ENCODE peak calls at places on chromosomes 1 and 21, in five cellular contexts. One of them, this sample, is unnamed.
A peak's percentile ranks its signal among the peaks of the same experiment; 100 is the strongest.

GRCh38 chr1:43549921-43550597 is 19.4 kb downstream of the PTPRF start:
- DNase-seq in K562: peak; percentile 90
- DNase-seq in HepG2: no peak
- DNase-seq in H1: peak; percentile 89
- DNase-seq in SK-N-SH: no peak
- DNase-seq in this sample: no peak

GRCh38 chr1:154182342-154183044 is 9.4 kb downstream of the TPM3 start:
- DNase-seq in K562: peak; percentile 74
- DNase-seq in H1: peak; percentile 27
- DNase-seq in HepG2: peak; percentile 39
- DNase-seq in SK-N-SH: peak; percentile 59
- DNase-seq in this sample: peak; percentile 98

GRCh38 chr21:43341349-43342163 is 85.4 kb downstream of the SIK1 start:
- DNase-seq in HepG2: no peak
- DNase-seq in SK-N-SH: no peak
- DNase-seq in K562: no peak
- DNase-seq in H1: no peak
- DNase-seq in this sample: no peak

GRCh38 chr1:165344198-165344597 is 12.3 kb downstream of the LMX1A start:
- DNase-seq in HepG2: no peak
- DNase-seq in SK-N-SH: no peak
- DNase-seq in H1: no peak
- DNase-seq in K562: no peak
- DNase-seq in this sample: no peak

GRCh38 chr1:89671775-89672488 is 39.0 kb downstream of the LRRC8C start:
- DNase-seq in SK-N-SH: no peak
- DNase-seq in H1: no peak
- DNase-seq in K562: no peak
- DNase-seq in HepG2: no peak
- DNase-seq in this sample: no peak

GRCh38 chr1:62234709-62235108 is 40.1 kb downstream of the L1TD1 start:
- DNase-seq in SK-N-SH: no peak
- DNase-seq in HepG2: no peak
- DNase-seq in K562: no peak
- DNase-seq in H1: no peak
- DNase-seq in this sample: no peak

GRCh38 chr1:232816324-232816723 is 11.1 kb downstream of the MAP10 start:
- DNase-seq in K562: no peak
- DNase-seq in SK-N-SH: no peak
- DNase-seq in HepG2: no peak
- DNase-seq in H1: no peak
- DNase-seq in this sample: no peak

GRCh38 chr21:31526040-31526439 is 133.5 kb upstream of the SOD1 start:
- DNase-seq in H1: no peak
- DNase-seq in SK-N-SH: no peak
- DNase-seq in K562: no peak
- DNase-seq in HepG2: no peak
- DNase-seq in this sample: no peak

GRCh38 chr1:161983725-161984124 is 39.9 kb downstream of the OLFML2B start:
- DNase-seq in H1: no peak
- DNase-seq in SK-N-SH: no peak
- DNase-seq in HepG2: no peak
- DNase-seq in K562: no peak
- DNase-seq in this sample: no peak

GRCh38 chr1:194829492-194829891 is 1643.1 kb upstream of the B3GALT2 start:
- DNase-seq in SK-N-SH: no peak
- DNase-seq in H1: no peak
- DNase-seq in K562: no peak
- DNase-seq in HepG2: no peak
- DNase-seq in this sample: no peak

GRCh38 chr1:9346566-9346965 is 53.9 kb downstream of the SPSB1 start:
- DNase-seq in K562: no peak
- DNase-seq in HepG2: no peak
- DNase-seq in SK-N-SH: no peak
- DNase-seq in H1: no peak
- DNase-seq in this sample: no peak

GRCh38 chr1:116099379-116099778 is 11.8 kb upstream of the MAB21L3 start:
- DNase-seq in K562: no peak
- DNase-seq in HepG2: no peak
- DNase-seq in H1: no peak
- DNase-seq in SK-N-SH: no peak
- DNase-seq in this sample: no peak

GRCh38 chr1:189859385-189859977 is 618.2 kb downstream of the BRINP3 start:
- DNase-seq in K562: peak; percentile 50
- DNase-seq in H1: peak; percentile 29
- DNase-seq in SK-N-SH: peak; percentile 3
- DNase-seq in HepG2: peak; percentile 17
- DNase-seq in this sample: peak; percentile 17

GRCh38 chr1:161706483-161707347 is at the start of gene FCRLA:
- DNase-seq in SK-N-SH: no peak
- DNase-seq in K562: no peak
- DNase-seq in HepG2: no peak
- DNase-seq in H1: no peak
- DNase-seq in this sample: no peak

GRCh38 chr1:241413386-241413785 is 56.4 kb upstream of the RGS7 start:
- DNase-seq in SK-N-SH: no peak
- DNase-seq in K562: no peak
- DNase-seq in HepG2: no peak
- DNase-seq in H1: no peak
- DNase-seq in this sample: no peak

GRCh38 chr1:201480231-201481003 is 11.4 kb upstream of the PHLDA3 start:
- DNase-seq in SK-N-SH: no peak
- DNase-seq in H1: no peak
- DNase-seq in K562: peak; percentile 93
- DNase-seq in HepG2: peak; percentile 71
- DNase-seq in this sample: no peak

GRCh38 chr1:44962729-44963128 is 23.7 kb downstream of the EIF2B3 start:
- DNase-seq in H1: no peak
- DNase-seq in K562: no peak
- DNase-seq in HepG2: no peak
- DNase-seq in SK-N-SH: no peak
- DNase-seq in this sample: no peak

GRCh38 chr21:44526096-44526997 is 13.6 kb downstream of the KRTAP10-1 start:
- DNase-seq in SK-N-SH: no peak
- DNase-seq in K562: no peak
- DNase-seq in HepG2: peak; percentile 22
- DNase-seq in H1: no peak
- DNase-seq in this sample: no peak

GRCh38 chr21:44528634-44528995 is 11.4 kb downstream of the KRTAP10-1 start:
- DNase-seq in H1: no peak
- DNase-seq in K562: no peak
- DNase-seq in HepG2: no peak
- DNase-seq in SK-N-SH: no peak
- DNase-seq in this sample: no peak

GRCh38 chr21:44527983-44528633 is 11.9 kb downstream of the KRTAP10-1 start:
- DNase-seq in HepG2: no peak
- DNase-seq in H1: no peak
- DNase-seq in SK-N-SH: no peak
- DNase-seq in K562: no peak
- DNase-seq in this sample: no peak

GRCh38 chr21:44529011-44529421 is 11.0 kb downstream of the KRTAP10-1 start:
- DNase-seq in SK-N-SH: no peak
- DNase-seq in H1: no peak
- DNase-seq in HepG2: no peak
- DNase-seq in K562: no peak
- DNase-seq in this sample: no peak

GRCh38 chr21:44527156-44527982 is 12.6 kb downstream of the KRTAP10-1 start:
- DNase-seq in SK-N-SH: no peak
- DNase-seq in K562: no peak
- DNase-seq in HepG2: no peak
- DNase-seq in H1: no peak
- DNase-seq in this sample: no peak
- TF ChIP-seq GABPA in SK-N-SH: no peak
- TF ChIP-seq GABPA in K562: no peak
- TF ChIP-seq GABPA in HepG2: no peak
- TF ChIP-seq GABPA in H1: no peak
- TF ChIP-seq GABPA in this sample: no peak

DNA sequence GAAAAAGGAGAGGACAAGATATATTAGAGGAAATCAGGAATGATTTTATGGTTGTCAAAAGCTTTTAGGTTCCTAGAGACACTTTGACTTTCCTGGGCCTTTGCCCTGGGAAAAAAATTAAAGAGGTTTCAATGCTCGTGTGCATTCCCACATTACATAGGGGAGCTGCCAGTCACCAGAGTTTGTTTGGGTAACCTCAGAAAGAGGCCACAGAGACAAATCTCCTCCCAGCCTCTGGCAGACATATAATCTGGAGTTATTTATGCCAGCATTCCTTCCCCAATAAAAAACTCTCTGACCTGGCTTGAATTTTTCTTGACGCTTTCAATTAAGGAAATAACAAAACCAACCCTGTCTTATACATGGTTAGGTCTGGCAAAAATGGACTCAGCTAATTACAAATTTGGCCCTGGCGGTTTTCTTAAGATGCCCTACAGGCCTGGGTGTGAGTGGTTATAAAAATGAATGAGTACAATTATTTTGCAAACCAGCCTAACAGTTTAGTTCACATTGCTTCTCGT is 63.7 kb downstream of the WLS start:
- DNase-seq in H1: no peak
- DNase-seq in SK-N-SH: no peak
- DNase-seq in HepG2: no peak
- DNase-seq in K562: no peak
- DNase-seq in this sample: no peak
- TF ChIP-seq CTCF in H1: no peak
- TF ChIP-seq CTCF in SK-N-SH: no peak
- TF ChIP-seq CTCF in HepG2: no peak
- TF ChIP-seq CTCF in K562: no peak
- TF ChIP-seq CTCF in this sample: no peak

GRCh38 chr1:227816750-227817446 is 1.4 kb downstream of the PRSS38 start:
- DNase-seq in K562: no peak
- DNase-seq in HepG2: no peak
- DNase-seq in SK-N-SH: no peak
- DNase-seq in H1: no peak
- DNase-seq in this sample: no peak
- TF ChIP-seq GABPA in K562: no peak
- TF ChIP-seq GABPA in HepG2: no peak
- TF ChIP-seq GABPA in SK-N-SH: no peak
- TF ChIP-seq GABPA in H1: no peak
- TF ChIP-seq GABPA in this sample: no peak

DNA sequence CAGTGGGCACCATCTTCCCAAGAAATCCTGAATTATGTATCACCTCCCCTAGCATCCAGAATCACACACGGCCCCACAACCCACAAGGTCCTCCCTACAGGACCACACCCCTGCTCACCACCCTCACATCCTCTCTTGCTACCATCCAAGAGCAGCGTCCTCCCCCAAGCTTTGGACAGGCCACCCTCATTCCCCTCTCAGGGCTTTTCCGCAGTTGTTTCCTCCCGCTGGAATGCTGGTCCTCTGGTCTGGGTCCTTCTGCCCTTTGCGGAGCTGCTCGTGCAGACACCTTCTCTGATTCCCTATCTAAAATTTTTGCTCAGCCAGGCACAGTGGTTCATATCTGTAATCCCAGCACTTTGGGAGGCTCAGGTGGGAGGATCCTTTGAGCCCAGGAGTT is 56.5 kb downstream of the TOMM20 start:
- DNase-seq in K562: no peak
- DNase-seq in SK-N-SH: no peak
- DNase-seq in HepG2: no peak
- DNase-seq in H1: no peak
- DNase-seq in this sample: no peak
- TF ChIP-seq CTCF in K562: no peak
- TF ChIP-seq CTCF in SK-N-SH: no peak
- TF ChIP-seq CTCF in HepG2: no peak
- TF ChIP-seq CTCF in H1: no peak
- TF ChIP-seq CTCF in this sample: no peak

DNA sequence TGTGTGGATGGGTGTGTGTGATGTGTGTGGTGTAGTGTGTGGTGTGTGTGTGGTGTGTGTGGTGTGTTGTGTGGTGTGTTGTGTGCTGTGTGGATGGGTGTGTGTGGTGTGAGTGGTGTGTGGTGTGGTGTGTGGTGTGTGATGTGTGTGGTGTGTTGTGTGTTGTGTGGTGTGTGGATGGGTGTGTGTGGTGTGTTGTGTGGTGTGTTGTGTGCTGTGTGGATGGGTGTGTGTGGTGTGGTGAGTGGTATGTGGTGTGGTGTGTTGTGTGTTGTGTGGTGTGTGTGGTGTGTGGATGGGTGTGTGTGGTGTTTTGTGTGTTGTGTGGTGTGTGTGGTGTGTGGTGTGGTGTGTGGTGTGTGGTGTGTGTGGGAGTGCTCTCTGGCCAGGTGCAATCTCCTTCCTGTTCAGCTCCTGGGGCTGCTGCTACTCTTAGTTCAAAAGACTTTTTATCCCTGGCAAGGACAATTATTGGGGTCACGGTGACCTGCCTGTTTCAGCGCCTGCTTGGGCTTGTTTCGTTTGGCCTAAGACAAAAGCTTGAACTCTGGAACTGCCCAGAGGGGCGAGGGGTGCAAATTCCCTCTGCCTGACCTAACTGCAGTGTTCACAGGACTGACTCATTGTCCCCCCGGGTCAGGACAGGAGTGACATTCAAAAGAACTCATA is 101.2 kb downstream of the UBIAD1 start:
- DNase-seq in K562: no peak
- DNase-seq in HepG2: peak; percentile 11
- DNase-seq in H1: no peak
- DNase-seq in SK-N-SH: no peak
- DNase-seq in this sample: no peak
- TF ChIP-seq GABPA in K562: no peak
- TF ChIP-seq GABPA in HepG2: no peak
- TF ChIP-seq GABPA in H1: no peak
- TF ChIP-seq GABPA in SK-N-SH: no peak
- TF ChIP-seq GABPA in this sample: no peak

GRCh38 chr1:107739651-107740050 is 225.3 kb downstream of the VAV3 start:
- DNase-seq in SK-N-SH: no peak
- DNase-seq in K562: no peak
- DNase-seq in H1: no peak
- DNase-seq in HepG2: no peak
- DNase-seq in this sample: no peak
- TF ChIP-seq CTCF in SK-N-SH: no peak
- TF ChIP-seq CTCF in K562: no peak
- TF ChIP-seq CTCF in H1: peak; percentile 47
- TF ChIP-seq CTCF in HepG2: no peak
- TF ChIP-seq CTCF in this sample: no peak

DNA sequence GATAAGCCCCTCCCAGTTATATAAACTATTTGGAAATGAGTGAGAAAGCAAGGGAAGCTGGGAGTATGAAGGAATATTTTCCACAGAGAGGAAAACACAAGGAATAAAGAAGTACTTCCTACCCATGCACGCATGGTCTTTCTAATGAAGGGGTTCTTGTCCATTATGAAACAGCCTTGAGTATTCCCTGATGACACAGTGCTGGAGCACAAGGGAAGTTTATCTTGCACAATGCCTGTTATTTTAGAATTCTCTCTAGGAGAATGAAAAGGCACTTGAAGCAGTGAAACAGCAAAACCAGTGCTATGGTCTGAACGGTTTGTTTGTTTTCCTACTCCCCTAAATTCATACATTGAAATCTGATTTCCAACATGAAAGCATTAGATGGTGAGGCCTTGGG is 38.6 kb upstream of the ADAMTS1 start:
- DNase-seq in H1: no peak
- DNase-seq in SK-N-SH: no peak
- DNase-seq in HepG2: no peak
- DNase-seq in K562: no peak
- DNase-seq in this sample: no peak
- TF ChIP-seq GABPA in H1: no peak
- TF ChIP-seq GABPA in SK-N-SH: no peak
- TF ChIP-seq GABPA in HepG2: no peak
- TF ChIP-seq GABPA in K562: no peak
- TF ChIP-seq GABPA in this sample: no peak

This sample was measured in HL-60.